ENCODE peak calls at places on chromosomes 5 and 9, in seven cellular contexts. Z, C, V, F, A, P and T are unnamed samples.
A peak's percentile ranks its signal among the peaks of the same experiment; 100 is the strongest.

GRCh38 chr9:105957830-105958229 is 263.5 kb downstream of the TMEM38B start:
- DNase-seq in V (no peak), A (no peak), P (no peak), Z (no peak), C (no peak), F (no peak), T (no peak)

GRCh38 chr9:98057095-98057799 is 715 bp downstream of the NANS start:
- DNase-seq in A (peak; percentile 21), V (peak; percentile 50), C (no peak), P (no peak), F (no peak), Z (peak; percentile 55), T (no peak)

GRCh38 chr9:64128572-64128971 is 1156.4 kb downstream of the FOXD4L5 start:
- DNase-seq in F (no peak), P (no peak), Z (no peak), C (no peak), A (no peak), V (no peak), T (no peak)

GRCh38 chr5:129094924-129095797 is 612 bp downstream of the ISOC1 start:
- DNase-seq in A (peak; percentile 29), C (peak; percentile 75), F (peak; percentile 71), Z (peak; percentile 43), P (peak; percentile 58), V (peak; percentile 87), T (peak; percentile 5)

GRCh38 chr9:131645078-131645776 is 94.6 kb downstream of the RAPGEF1 start:
- DNase-seq in P (no peak), F (no peak), C (no peak), Z (no peak), A (no peak), V (peak; percentile 52), T (no peak)

GRCh38 chr5:58197875-58198274 is 262.0 kb downstream of the PLK2 start:
- DNase-seq in V (no peak), Z (no peak), C (no peak), P (no peak), A (no peak), F (no peak), T (no peak)

GRCh38 chr5:72244862-72245371 is 75.1 kb downstream of the MRPS27 start:
- DNase-seq in Z (no peak), F (no peak), C (no peak), P (no peak), V (peak; percentile 65), A (peak; percentile 62), T (peak; percentile 1)

GRCh38 chr5:95907067-95907705 is 54.5 kb downstream of the ELL2 start:
- DNase-seq in C (no peak), F (no peak), A (no peak), V (no peak), Z (no peak), P (no peak), T (no peak)

GRCh38 chr5:118863345-118863744 is 125.0 kb downstream of the DTWD2 start:
- DNase-seq in F (no peak), C (no peak), V (no peak), A (peak; percentile 56), P (no peak), Z (no peak), T (no peak)

GRCh38 chr5:172078726-172079345 is 72.4 kb upstream of the FBXW11 start:
- DNase-seq in C (no peak), V (no peak), A (peak; percentile 22), P (no peak), Z (no peak), F (peak; percentile 62), T (peak; percentile 25)

GRCh38 chr9:126860077-126860756 is at the start of gene ZBTB34:
- DNase-seq in F (peak; percentile 69), C (no peak), P (no peak), V (peak; percentile 54), Z (peak; percentile 70), A (peak; percentile 44), T (peak; percentile 80)

GRCh38 chr9:133160742-133161541 is 2.8 kb downstream of the GBGT1 start:
- DNase-seq in Z (peak; percentile 51), C (no peak), V (peak; percentile 94), P (no peak), F (no peak), A (peak; percentile 48), T (peak; percentile 65)

GRCh38 chr9:91395553-91396470 is 27.8 kb downstream of the NFIL3 start:
- DNase-seq in Z (no peak), C (no peak), V (peak; percentile 76), F (no peak), P (no peak), A (peak; percentile 95), T (no peak)

GRCh38 chr9:137804908-137805356 is 72.7 kb upstream of the CACNA1B start:
- DNase-seq in C (peak; percentile 30), P (no peak), Z (no peak), A (peak; percentile 32), V (peak; percentile 14), F (no peak), T (no peak)

GRCh38 chr5:32223972-32224608 is 50.0 kb upstream of the GOLPH3 start:
- DNase-seq in V (peak; percentile 63), P (no peak), F (no peak), C (no peak), A (peak; percentile 86), Z (no peak), T (no peak)

GRCh38 chr5:59058237-59058636 is 475.4 kb downstream of the RAB3C start:
- DNase-seq in P (no peak), V (no peak), F (no peak), C (no peak), Z (no peak), A (no peak), T (no peak)

GRCh38 chr9:19087601-19088000 is 15.1 kb downstream of the HAUS6 start:
- DNase-seq in A (peak; percentile 58), C (no peak), Z (no peak), F (no peak), P (no peak), V (peak; percentile 85), T (no peak)

GRCh38 chr9:124238546-124239140 is 19.1 kb upstream of the NEK6 start:
- DNase-seq in V (no peak), P (peak; percentile 3), Z (no peak), A (no peak), C (no peak), F (no peak), T (no peak)

GRCh38 chr9:113479150-113479761 is 15.7 kb downstream of the RGS3 start:
- DNase-seq in P (no peak), C (no peak), A (no peak), V (no peak), F (no peak), Z (peak; percentile 41), T (no peak)

DNA sequence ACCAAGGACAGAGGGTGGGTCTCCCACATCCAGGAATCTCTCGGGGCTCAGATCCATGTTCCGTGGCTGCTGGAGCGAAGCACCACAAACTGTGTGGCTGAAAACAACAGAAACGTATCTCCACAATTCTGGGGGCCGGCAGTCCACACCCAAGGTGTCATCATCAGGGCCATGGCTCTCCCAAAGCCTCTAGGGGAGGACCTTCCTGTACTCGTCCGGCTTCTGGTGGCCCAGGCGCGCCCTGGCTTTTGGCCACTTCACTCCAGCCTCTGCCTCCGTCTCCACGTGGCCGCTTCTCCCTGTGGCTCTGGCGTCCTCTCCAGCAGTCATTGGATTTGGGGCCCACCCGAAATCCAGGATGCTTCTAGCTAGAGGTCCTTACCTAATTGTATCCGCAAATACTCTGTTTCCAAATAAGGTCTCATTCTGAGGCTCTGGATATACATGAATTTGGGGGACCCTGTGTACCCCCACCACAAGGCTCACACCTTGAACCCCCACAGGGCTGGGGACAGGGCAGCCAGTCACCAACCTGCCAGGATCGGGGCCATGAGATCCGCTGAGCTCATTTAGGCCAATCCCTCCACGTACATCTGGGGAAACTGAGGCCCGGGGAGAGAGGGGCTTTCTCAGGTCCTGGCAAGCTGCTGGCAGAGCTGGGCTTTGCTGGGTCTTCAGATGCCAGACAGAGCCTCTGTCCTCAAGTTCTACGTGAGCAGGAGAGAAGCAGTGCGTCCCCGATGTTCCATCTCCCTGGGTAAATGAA is 158.2 kb downstream of the OLFM1 start:
- DNase-seq in A (no peak), C (peak; percentile 45), V (no peak), Z (peak; percentile 13), P (no peak), F (no peak), T (no peak)
- H3K27me3 ChIP-seq in A (no peaks in the 10 kb centered on the region), C (peaks cover 65% of the 10 kb centered on the region), V (no peaks in the 10 kb centered on the region), Z (no peaks in the 10 kb centered on the region), P (no peaks in the 10 kb centered on the region), F (peaks cover 8% of the 10 kb centered on the region), T (peaks cover 3% of the 10 kb centered on the region)

DNA sequence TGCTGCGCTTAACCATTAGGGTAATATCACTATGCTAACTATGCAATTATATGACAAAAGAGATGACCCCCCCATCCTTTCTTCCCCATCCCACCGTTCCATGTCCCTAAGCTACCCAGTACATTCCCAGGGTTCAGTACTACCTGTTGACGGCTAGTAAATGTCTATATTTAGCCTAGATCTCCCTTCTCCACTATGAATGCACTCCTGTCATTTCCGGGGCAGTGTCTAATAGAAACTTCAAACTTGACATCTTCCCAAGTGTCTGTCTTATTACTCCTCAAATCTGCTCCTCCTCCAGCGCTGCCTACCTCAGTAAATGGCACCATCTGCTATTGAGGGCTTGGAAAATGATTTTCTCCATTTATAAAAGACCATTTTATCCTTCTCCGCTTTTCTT is 115.0 kb downstream of the BNC2 start:
- DNase-seq in P (no peak), F (no peak), A (no peak), V (no peak), C (no peak), Z (no peak), T (no peak)
- H3K27me3 ChIP-seq in P (no peaks in the 10 kb centered on the region), F (no peaks in the 10 kb centered on the region), A (no peaks in the 10 kb centered on the region), V (no peaks in the 10 kb centered on the region), C (no peaks in the 10 kb centered on the region), Z (no peaks in the 10 kb centered on the region), T (no peaks in the 10 kb centered on the region)

DNA sequence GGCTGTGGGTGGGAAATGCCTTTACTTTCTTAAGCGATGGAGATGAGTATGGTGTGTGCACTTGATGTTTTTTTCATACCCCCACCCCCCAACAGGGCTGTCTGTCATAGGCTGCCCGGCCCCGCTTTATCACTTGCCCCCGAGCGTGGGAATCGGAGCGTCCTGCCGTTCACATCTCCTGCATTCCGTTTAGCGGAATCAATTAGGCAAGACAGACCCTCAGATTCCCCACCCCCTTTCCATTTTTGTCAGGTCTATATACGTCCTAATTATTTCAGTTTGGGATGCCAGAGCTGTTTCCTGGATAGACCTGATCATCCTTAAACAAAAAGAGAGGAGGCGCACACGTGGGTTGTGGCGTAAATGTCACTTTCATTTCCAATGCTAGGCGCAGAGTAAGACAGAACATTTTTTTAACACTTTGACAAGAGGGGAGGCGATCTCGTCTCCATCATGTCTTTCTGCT is 217.2 kb downstream of the MEF2C start:
- DNase-seq in F (no peak), A (peak; percentile 77), P (no peak), C (no peak), Z (no peak), V (no peak), T (no peak)
- H3K27me3 ChIP-seq in F (peaks cover 95% of the 10 kb centered on the region), A (peaks cover 62% of the 10 kb centered on the region), P (peaks cover 5% of the 10 kb centered on the region), C (peaks cover 100% of the 10 kb centered on the region), Z (peaks cover 58% of the 10 kb centered on the region), V (peaks cover 73% of the 10 kb centered on the region), T (peaks cover 11% of the 10 kb centered on the region)

GRCh38 chr5:88682797-88683496 is 200.0 kb downstream of the MEF2C start:
- DNase-seq in P (no peak), Z (no peak), A (no peak), F (no peak), C (no peak), V (no peak), T (no peak)
- H3K27me3 ChIP-seq in P (peaks cover 12% of the 10 kb centered on the region), Z (peaks cover 66% of the 10 kb centered on the region), A (peaks cover 84% of the 10 kb centered on the region), F (peaks cover 100% of the 10 kb centered on the region), C (peaks cover 99% of the 10 kb centered on the region), V (peaks cover 93% of the 10 kb centered on the region), T (peaks cover 14% of the 10 kb centered on the region)

GRCh38 chr9:134889386-134890214 is 9.0 kb downstream of the FCN2 start:
- DNase-seq in V (no peak), F (no peak), A (no peak), P (no peak), C (no peak), Z (no peak), T (no peak)
- H3K27me3 ChIP-seq in V (peaks cover 28% of the 10 kb centered on the region), F (no peaks in the 10 kb centered on the region), A (no peaks in the 10 kb centered on the region), P (no peaks in the 10 kb centered on the region), C (no peaks in the 10 kb centered on the region), Z (no peaks in the 10 kb centered on the region), T (no peaks in the 10 kb centered on the region)